ENCODE peak calls at places on chromosomes 12 and 14, in seven cellular contexts. T, F, I, U, E, V and C are unnamed samples. For H3K9me3, the result is how much of the 10 kb centered on the place peaks cover.

GRCh38 chr12:53181935-53182334 is 1.2 kb upstream of the CSAD start:
- DNase-seq in T (no peak), F (no peak), I (no peak), U (no peak), E (no peak), V (no peak), C (no peak)

GRCh38 chr14:25110101-25110500 is 60.2 kb upstream of the STXBP6 start:
- DNase-seq in T (no peak), F (no peak), I (no peak), U (no peak), E (no peak), V (no peak), C (no peak)

GRCh38 chr14:59195898-59196297 is 7.4 kb downstream of the DAAM1 start:
- DNase-seq in T (no peak), F (no peak), I (no peak), U (no peak), E (no peak), V (no peak), C (no peak)

GRCh38 chr12:46965880-46966279 is 113.5 kb upstream of the PCED1B start:
- DNase-seq in T (no peak), F (no peak), I (no peak), U (no peak), E (no peak), V (no peak), C (no peak)

GRCh38 chr14:59905193-59905592 is 14.8 kb upstream of the LRRC9 start:
- DNase-seq in T (no peak), F (no peak), I (no peak), U (no peak), E (peak), V (no peak), C (no peak)

GRCh38 chr14:29584992-29585391 is 342.7 kb downstream of the PRKD1 start:
- DNase-seq in T (no peak), F (peak), I (no peak), U (no peak), E (peak), V (no peak), C (no peak)

GRCh38 chr12:16272222-16272621 is 5.3 kb downstream of the SLC15A5 start:
- DNase-seq in T (no peak), F (no peak), I (no peak), U (no peak), E (peak), V (no peak), C (no peak)

GRCh38 chr12:64781374-64782029 is 22.3 kb upstream of the GNS start:
- DNase-seq in T (no peak), F (no peak), I (no peak), U (no peak), E (no peak), V (peak), C (no peak)

GRCh38 chr12:1360812-1361211 is 233.6 kb downstream of the FBXL14 start:
- DNase-seq in T (no peak), F (no peak), I (no peak), U (no peak), E (peak), V (no peak), C (no peak)

GRCh38 chr14:42224053-42224888 is 617.6 kb downstream of the LRFN5 start:
- DNase-seq in T (peak), F (peak), I (peak), U (no peak), E (peak), V (peak), C (no peak)

GRCh38 chr12:27176765-27177164 is 67.3 kb upstream of the STK38L start:
- DNase-seq in T (no peak), F (peak), I (no peak), U (no peak), E (peak), V (no peak), C (no peak)

GRCh38 chr12:12406762-12407161 is 49.9 kb downstream of the BORCS5 start:
- DNase-seq in T (no peak), F (no peak), I (no peak), U (no peak), E (no peak), V (no peak), C (no peak)

GRCh38 chr14:84087986-84088531 is 1441.9 kb upstream of the FLRT2 start:
- DNase-seq in T (no peak), F (peak), I (no peak), U (peak), E (peak), V (no peak), C (no peak)

GRCh38 chr14:74140374-74140850 is 55.7 kb downstream of the LIN52 start:
- DNase-seq in T (peak), F (peak), I (no peak), U (peak), E (no peak), V (peak), C (no peak)

GRCh38 chr14:30283822-30284446 is 275.0 kb upstream of the G2E3 start:
- DNase-seq in T (peak), F (peak), I (no peak), U (no peak), E (peak), V (peak), C (no peak)

GRCh38 chr12:52058631-52059324 is 7.5 kb downstream of the NR4A1 start:
- DNase-seq in T (peak), F (peak), I (no peak), U (peak), E (peak), V (no peak), C (no peak)

GRCh38 chr12:69714542-69714941 is 15.4 kb upstream of the BEST3 start:
- DNase-seq in T (no peak), F (no peak), I (no peak), U (no peak), E (no peak), V (no peak), C (no peak)

GRCh38 chr12:95733156-95733825 is 57.3 kb downstream of the NTN4 start:
- DNase-seq in T (no peak), F (peak), I (no peak), U (no peak), E (peak), V (no peak), C (no peak)

GRCh38 chr14:23068792-23069412 is 11.6 kb upstream of the CDH24 start:
- DNase-seq in T (peak), F (peak), I (peak), U (no peak), E (peak), V (peak), C (peak)

GRCh38 chr12:132936163-132936562 is 19.9 kb downstream of the ZNF605 start:
- DNase-seq in T (no peak), F (no peak), I (no peak), U (no peak), E (no peak), V (no peak), C (no peak)
- H3K9me3 ChIP-seq in T (under half), F (under half), I (under half), U (half or more), E (half or more), V (under half), C (under half)

DNA sequence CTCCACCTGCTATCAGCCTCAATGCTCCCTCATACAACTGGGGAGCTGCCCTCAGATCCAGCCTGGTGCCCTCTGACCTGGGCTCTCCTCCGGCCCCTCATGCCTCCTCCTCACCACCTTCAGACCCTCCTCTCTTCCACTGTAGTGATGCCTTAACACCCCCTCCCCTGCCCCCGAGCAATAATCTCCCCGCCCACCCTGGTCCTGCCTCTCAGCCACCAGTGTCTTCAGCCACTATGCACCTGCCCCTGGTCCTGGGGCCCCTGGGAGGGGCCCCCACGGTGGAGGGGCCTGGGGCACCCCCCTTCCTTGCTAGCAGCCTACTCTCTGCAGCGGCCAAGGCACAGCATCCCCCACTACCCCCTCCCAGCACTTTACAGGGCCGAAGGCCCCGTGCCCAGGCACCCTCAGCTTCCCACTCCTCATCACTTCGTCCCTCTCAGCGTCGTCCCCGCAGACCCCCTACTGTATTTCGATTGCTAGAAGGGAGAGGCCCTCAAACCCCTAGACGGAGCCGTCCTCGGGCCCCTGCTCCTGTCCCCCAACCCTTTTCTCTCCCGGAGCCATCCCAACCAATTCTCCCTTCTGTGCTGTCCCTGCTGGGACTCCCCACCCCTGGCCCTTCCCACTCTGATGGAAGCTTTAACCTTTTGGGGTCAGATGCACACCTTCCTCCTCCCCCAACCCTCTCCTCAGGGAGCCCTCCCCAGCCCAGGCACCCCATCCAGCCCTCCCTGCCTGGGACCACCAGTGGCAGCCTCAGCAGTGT is 3.2 kb downstream of the MBD6 start:
- DNase-seq in T (no peak), F (no peak), I (no peak), U (no peak), E (no peak), V (no peak), C (no peak)
- H3K9me3 ChIP-seq in T (under half), F (under half), I (under half), U (under half), E (under half), V (under half), C (under half)

DNA sequence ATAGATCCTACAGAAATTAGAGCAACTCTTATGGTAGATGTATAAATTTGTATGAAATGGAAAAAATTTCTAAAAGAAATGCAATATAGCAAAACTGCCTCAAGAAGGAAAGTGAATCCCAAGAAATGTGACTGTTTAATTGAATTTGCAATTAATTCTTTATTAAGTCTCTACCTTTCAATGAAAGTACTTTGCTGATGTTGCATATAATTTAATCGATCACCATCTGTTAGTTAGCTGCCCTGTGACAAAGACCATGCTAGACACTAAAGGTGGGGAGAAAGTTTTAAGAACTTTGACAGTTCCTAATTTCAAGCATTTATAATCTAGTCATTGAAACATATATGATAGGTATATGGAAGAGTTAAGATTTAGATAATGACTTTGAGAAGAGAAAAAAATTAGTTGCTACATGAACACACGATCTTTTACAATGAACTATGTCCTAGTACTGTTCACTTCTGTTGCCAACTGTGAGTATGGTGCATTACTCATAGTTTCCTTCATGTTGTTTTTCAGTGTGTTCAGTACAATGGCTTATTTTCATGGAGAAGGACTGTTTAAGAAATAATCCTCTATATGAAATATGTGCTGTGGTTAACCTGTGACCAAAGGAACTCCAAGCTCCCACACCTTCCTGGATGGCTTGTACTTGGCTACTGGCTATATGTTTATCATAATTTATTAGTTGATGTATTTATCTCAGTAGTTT is 128.4 kb downstream of the METTL25 start:
- DNase-seq in T (no peak), F (peak), I (no peak), U (no peak), E (peak), V (no peak), C (no peak)
- H3K9me3 ChIP-seq in T (under half), F (under half), I (under half), U (under half), E (under half), V (under half), C (under half)

DNA sequence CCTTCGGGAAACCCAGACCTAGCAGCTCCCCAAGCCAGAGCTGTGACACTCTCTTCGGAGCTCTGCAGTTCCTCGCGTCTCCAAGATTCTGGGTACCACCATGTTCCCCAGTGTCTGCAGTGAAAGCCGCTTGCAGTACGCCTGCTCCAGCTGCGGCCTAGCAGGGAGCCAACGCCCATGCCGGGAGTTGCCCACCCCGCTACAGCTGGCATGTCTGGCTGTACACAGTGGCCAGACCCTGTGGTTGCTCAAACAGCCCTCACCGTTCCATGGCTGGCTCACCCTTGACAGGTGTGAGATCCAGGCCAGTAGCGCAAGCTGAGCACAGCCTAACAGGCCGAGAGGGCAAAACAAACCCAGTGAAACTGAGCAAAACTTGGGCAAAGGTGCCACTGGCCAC is 503.8 kb upstream of the RPL10L start:
- DNase-seq in T (no peak), F (no peak), I (no peak), U (peak), E (no peak), V (no peak), C (no peak)
- H3K9me3 ChIP-seq in T (under half), F (under half), I (under half), U (under half), E (under half), V (under half), C (under half)

DNA sequence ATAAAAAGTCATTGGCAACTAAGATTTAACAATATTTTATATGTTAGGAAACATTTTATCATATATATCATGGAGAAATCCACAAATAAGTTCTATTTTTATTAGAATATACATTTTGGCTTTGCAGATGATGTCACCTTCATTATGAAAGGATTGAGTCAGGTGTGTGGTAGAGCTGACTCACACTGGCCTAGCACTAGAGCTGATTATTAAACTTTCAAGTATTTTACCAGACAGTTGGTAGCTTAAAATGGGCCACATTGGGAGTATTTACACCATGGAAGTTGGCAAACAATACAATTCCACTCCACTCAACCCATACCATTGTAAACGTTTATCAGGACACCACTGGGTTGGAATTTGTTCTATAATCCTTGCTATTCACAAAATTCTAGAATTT is 1036.6 kb downstream of the TRHDE start:
- DNase-seq in T (no peak), F (no peak), I (no peak), U (no peak), E (no peak), V (no peak), C (no peak)
- H3K9me3 ChIP-seq in T (under half), F (under half), I (under half), U (under half), E (under half), V (under half), C (under half)

DNA sequence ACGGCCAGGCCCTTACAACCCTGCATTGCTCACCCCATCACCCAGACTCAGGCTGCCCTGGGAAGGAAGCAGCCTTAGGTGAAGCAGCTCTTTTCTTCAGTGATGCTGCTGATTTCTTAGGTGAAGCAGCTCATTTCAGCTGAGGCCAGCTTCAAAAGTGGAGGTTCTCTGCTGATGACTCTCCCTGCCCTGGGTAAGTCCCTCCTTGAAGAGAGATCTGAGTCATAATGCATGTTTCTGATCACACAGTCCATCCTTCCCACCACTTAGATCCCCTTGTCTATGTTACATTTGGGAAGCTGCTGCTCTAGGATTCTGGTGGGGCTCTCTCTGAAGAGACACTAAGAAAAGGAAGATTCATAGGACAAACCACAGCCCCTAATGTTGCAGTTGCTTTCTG is 17.2 kb upstream of the ZNF140 start:
- DNase-seq in T (no peak), F (no peak), I (no peak), U (no peak), E (no peak), V (no peak), C (no peak)
- H3K9me3 ChIP-seq in T (under half), F (under half), I (half or more), U (half or more), E (half or more), V (under half), C (half or more)